ENCODE peak calls at places on chromosomes 12 and 14, in five cellular contexts. M, A, R, Z and L are unnamed samples.

GRCh38 chr14:104180561-104181165 is 42.3 kb downstream of the KIF26A start:
- DNase-seq in M (no peak), A (no peak), R (no peak), Z (no peak), L (no peak)

GRCh38 chr14:99263564-99264330 is 8.2 kb downstream of the BCL11B start:
- DNase-seq in M (no peak), A (no peak), R (no peak), Z (no peak), L (no peak)

GRCh38 chr12:109346920-109347319 is 780 bp upstream of the MYO1H start:
- DNase-seq in M (no peak), A (no peak), R (no peak), Z (no peak), L (peak; percentile 36)

GRCh38 chr14:46653031-46653775 is 1.6 kb upstream of the RPL10L start:
- DNase-seq in M (no peak), A (no peak), R (no peak), Z (no peak), L (no peak)

GRCh38 chr12:88310069-88310468 is 168.0 kb downstream of the TMTC3 start:
- DNase-seq in M (peak; percentile 28), A (peak; percentile 97), R (peak; percentile 88), Z (no peak), L (no peak)

GRCh38 chr14:32252030-32252670 is 49.1 kb upstream of the RNU6-8 start:
- DNase-seq in M (peak; percentile 85), A (peak; percentile 86), R (peak; percentile 93), Z (peak; percentile 15), L (peak; percentile 71)

GRCh38 chr12:43206396-43206795 is 345.6 kb downstream of the ADAMTS20 start:
- DNase-seq in M (peak; percentile 79), A (peak; percentile 27), R (peak; percentile 45), Z (no peak), L (no peak)

GRCh38 chr12:58502236-58502635 is 418.1 kb downstream of the LRIG3 start:
- DNase-seq in M (no peak), A (no peak), R (peak; percentile 13), Z (no peak), L (no peak)

GRCh38 chr14:73616831-73617230 is 4.5 kb downstream of the ACOT6 start:
- DNase-seq in M (no peak), A (no peak), R (no peak), Z (no peak), L (no peak)

GRCh38 chr12:126389961-126390360 is 1324.7 kb downstream of the AACS start:
- DNase-seq in M (no peak), A (peak; percentile 65), R (no peak), Z (no peak), L (no peak)

GRCh38 chr12:129696405-129696804 is 207.4 kb downstream of the TMEM132D start:
- DNase-seq in M (no peak), A (no peak), R (no peak), Z (no peak), L (no peak)

GRCh38 chr12:6183689-6184441 is 16.3 kb upstream of the CD9 start:
- DNase-seq in M (no peak), A (peak; percentile 64), R (peak; percentile 66), Z (no peak), L (no peak)

GRCh38 chr14:98118749-98119148 is 1153.2 kb downstream of the BCL11B start:
- DNase-seq in M (no peak), A (no peak), R (no peak), Z (no peak), L (no peak)

GRCh38 chr14:23115918-23116317 is 3.1 kb downstream of the CEBPE start:
- DNase-seq in M (no peak), A (no peak), R (no peak), Z (no peak), L (peak; percentile 53)

GRCh38 chr12:8037947-8038346 is 5.4 kb downstream of the FOXJ2 start:
- DNase-seq in M (no peak), A (no peak), R (no peak), Z (no peak), L (no peak)

GRCh38 chr14:69263364-69263763 is 3.4 kb downstream of the GALNT16 start:
- DNase-seq in M (peak; percentile 60), A (peak; percentile 99), R (peak; percentile 86), Z (no peak), L (peak; percentile 50)

GRCh38 chr14:50357753-50358380 is 38.8 kb downstream of the CDKL1 start:
- DNase-seq in M (no peak), A (no peak), R (no peak), Z (no peak), L (no peak)

GRCh38 chr12:107641154-107641553 is 44.4 kb upstream of the PWP1 start:
- DNase-seq in M (no peak), A (no peak), R (no peak), Z (no peak), L (no peak)

GRCh38 chr14:61420326-61420725 is 98.9 kb downstream of the PRKCH start:
- DNase-seq in M (peak; percentile 88), A (peak; percentile 58), R (peak; percentile 52), Z (no peak), L (no peak)

GRCh38 chr12:18578191-18578590 is 159.6 kb downstream of the PLCZ1 start:
- DNase-seq in M (peak; percentile 22), A (peak; percentile 60), R (peak; percentile 39), Z (no peak), L (no peak)

GRCh38 chr14:83419420-83419819 is 1885.8 kb upstream of the SEL1L start:
- DNase-seq in M (no peak), A (no peak), R (no peak), Z (no peak), L (no peak)

GRCh38 chr12:28032811-28033537 is 60.4 kb upstream of the PTHLH start:
- DNase-seq in M (peak; percentile 93), A (no peak), R (no peak), Z (no peak), L (no peak)

GRCh38 chr12:89732511-89732910 is 23.9 kb upstream of the ATP2B1 start:
- DNase-seq in M (no peak), A (peak; percentile 27), R (peak; percentile 34), Z (no peak), L (peak; percentile 45)

GRCh38 chr14:102795060-102795925 is 18.0 kb downstream of the TRAF3 start:
- DNase-seq in M (peak; percentile 83), A (peak; percentile 94), R (peak; percentile 92), Z (no peak), L (peak; percentile 77)

GRCh38 chr14:67423424-67423823 is 11.5 kb upstream of the PLEK2 start:
- DNase-seq in M (no peak), A (no peak), R (no peak), Z (no peak), L (peak; percentile 72)

GRCh38 chr12:67807808-67808207 is 159.3 kb downstream of the DYRK2 start:
- DNase-seq in M (peak; percentile 23), A (peak; percentile 49), R (no peak), Z (no peak), L (no peak)

GRCh38 chr12:50326636-50327284 is 43.4 kb upstream of the LIMA1 start:
- DNase-seq in M (peak; percentile 88), A (peak; percentile 80), R (peak; percentile 77), Z (no peak), L (no peak)

GRCh38 chr14:72554994-72555608 is 338.8 kb downstream of the DPF3 start:
- DNase-seq in M (peak; percentile 17), A (no peak), R (no peak), Z (no peak), L (no peak)

GRCh38 chr12:13165578-13166120 is 30.9 kb upstream of the EMP1 start:
- DNase-seq in M (peak; percentile 91), A (peak; percentile 86), R (peak; percentile 81), Z (no peak), L (peak; percentile 90)

GRCh38 chr12:48999371-49000131 is at the start of gene DDN:
- DNase-seq in M (peak; percentile 62), A (peak; percentile 40), R (peak; percentile 55), Z (no peak), L (peak; percentile 94)

GRCh38 chr12:102681747-102682146 is 201.4 kb upstream of the IGF1 start:
- DNase-seq in M (no peak), A (no peak), R (no peak), Z (no peak), L (no peak)
- TF ChIP-seq CTCF in M (no peak), A (no peak), R (no peak), Z (no peak), L (no peak)

DNA sequence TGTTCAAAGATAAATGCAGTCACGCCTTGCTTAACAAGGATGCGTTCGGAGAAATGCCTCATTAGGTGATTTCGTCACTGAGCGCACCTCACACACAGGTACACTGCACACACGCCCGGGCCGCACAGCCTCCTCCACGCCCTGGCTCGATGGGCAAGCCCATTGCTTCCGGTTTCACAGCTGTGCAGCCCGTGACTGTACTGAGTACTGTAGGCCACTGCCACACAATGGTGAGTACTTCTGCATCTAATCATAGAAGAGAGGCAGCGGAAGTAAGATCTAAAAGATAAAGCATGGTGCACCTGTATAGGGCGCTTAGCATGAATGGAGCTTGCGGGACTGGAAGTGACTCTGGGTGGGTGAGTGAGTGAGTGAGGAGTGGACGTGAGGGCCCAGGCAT is 4.3 kb downstream of the RIMBP2 start:
- DNase-seq in M (no peak), A (no peak), R (no peak), Z (no peak), L (no peak)
- TF ChIP-seq CTCF in M (no peak), A (no peak), R (no peak), Z (no peak), L (no peak)

DNA sequence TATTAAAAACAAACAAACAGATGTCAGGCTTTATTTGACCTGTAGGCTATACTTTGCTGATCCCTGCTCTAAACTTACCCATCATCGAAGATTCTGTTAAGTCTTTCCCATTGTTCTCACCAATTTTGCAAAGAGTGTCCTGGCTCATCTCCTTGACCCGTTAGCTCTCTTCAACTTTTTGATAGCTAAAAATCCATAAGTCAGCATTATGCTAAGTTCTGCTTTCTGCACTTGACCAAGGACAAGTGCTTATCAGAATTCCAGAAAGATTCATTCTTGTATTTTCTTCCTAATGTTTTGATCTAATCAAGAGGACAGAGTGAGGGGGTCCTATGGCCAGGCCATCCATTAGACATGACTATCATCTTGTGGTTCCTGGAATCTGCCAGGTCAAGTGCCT is 503.5 kb downstream of the FUT8 start:
- DNase-seq in M (no peak), A (no peak), R (no peak), Z (no peak), L (no peak)
- TF ChIP-seq CTCF in M (no peak), A (no peak), R (no peak), Z (no peak), L (no peak)

DNA sequence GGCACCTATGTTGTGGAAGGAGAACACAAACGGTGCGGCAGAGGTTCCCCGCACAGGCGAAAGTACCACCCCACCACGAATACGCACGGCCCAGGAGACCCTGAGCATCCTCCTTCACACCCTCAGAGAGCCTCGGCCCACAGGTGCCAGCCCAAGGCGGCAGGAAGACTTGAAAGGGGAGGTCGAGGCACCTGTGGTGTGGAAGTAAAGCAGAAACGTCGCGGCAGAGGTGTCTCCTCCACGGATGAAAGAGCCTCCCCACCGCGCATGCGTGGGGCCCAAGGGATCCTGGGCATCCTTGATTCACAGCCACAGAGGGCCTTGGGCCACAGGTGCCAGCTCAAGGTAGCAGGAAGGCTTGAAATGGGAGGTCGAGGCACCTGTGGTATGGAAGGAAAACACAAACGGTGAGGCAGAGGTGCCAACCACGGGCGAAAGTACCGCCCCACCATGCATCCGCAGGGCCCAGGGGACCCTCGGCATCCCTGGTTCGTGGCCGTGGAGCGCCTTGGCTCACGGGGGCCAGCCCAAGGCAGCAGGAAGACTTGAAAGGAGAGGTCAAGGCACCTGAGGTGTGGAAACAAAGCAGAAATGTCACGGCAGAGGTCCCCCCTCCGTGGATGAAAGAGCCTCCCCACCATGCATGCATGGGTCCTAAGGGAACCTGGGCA is 380.1 kb downstream of the ALG10 start:
- DNase-seq in M (no peak), A (no peak), R (no peak), Z (peak; percentile 7), L (no peak)
- TF ChIP-seq CTCF in M (no peak), A (no peak), R (no peak), Z (no peak), L (no peak)

GRCh38 chr12:131509706-131510105 is 201.2 kb upstream of the SFSWAP start:
- DNase-seq in M (no peak), A (no peak), R (no peak), Z (no peak), L (no peak)
- TF ChIP-seq CTCF in M (no peak), A (no peak), R (no peak), Z (no peak), L (no peak)